ENCODE peak calls at places on chromosomes 2 and 18, in five cellular contexts. E is iPS DF 6.9, P is cardiac muscle cell, Q is psoas muscle, D is lower lobe of right lung. R is an unnamed sample. For H3K27me3, the result is how much of the 10 kb centered on the place peaks cover.

GRCh38 chr2:1309507-1309906 is 103.8 kb upstream of the TPO start:
- DNase-seq in E (no peak), P (no peak), Q (no peak), D (no peak), R (peak)

GRCh38 chr2:42547014-42547413 is 21.4 kb upstream of the MTA3 start:
- DNase-seq in E (no peak), P (no peak), Q (no peak), D (no peak), R (no peak)

GRCh38 chr18:79402209-79402576 is 6.5 kb downstream of the NFATC1 start:
- DNase-seq in E (no peak), P (no peak), Q (peak), D (peak), R (no peak)

GRCh38 chr2:106960633-106961205 is 74.8 kb upstream of the ST6GAL2 start:
- DNase-seq in E (no peak), P (peak), Q (no peak), D (no peak), R (no peak)

GRCh38 chr2:12109363-12110017 is 363.1 kb downstream of the LPIN1 start:
- DNase-seq in E (no peak), P (no peak), Q (no peak), D (no peak), R (no peak)

GRCh38 chr2:204437334-204437733 is 107.9 kb upstream of the PARD3B start:
- DNase-seq in E (no peak), P (no peak), Q (no peak), D (no peak), R (no peak)

GRCh38 chr2:216012133-216012829 is 1.1 kb downstream of the MREG start:
- DNase-seq in E (no peak), P (no peak), Q (no peak), D (no peak), R (peak)

GRCh38 chr18:13370995-13371625 is 152.6 kb downstream of the LDLRAD4 start:
- DNase-seq in E (no peak), P (no peak), Q (no peak), D (no peak), R (no peak)

GRCh38 chr18:69469444-69469919 is 68.8 kb downstream of the DOK6 start:
- DNase-seq in E (no peak), P (no peak), Q (no peak), D (no peak), R (peak)

GRCh38 chr2:18845854-18846253 is 256.5 kb upstream of the NT5C1B start:
- DNase-seq in E (no peak), P (no peak), Q (no peak), D (no peak), R (no peak)

GRCh38 chr2:101546376-101547058 is 71.6 kb upstream of the RFX8 start:
- DNase-seq in E (no peak), P (no peak), Q (no peak), D (no peak), R (no peak)

GRCh38 chr2:86062043-86062442 is 43.6 kb downstream of the POLR1A start:
- DNase-seq in E (no peak), P (no peak), Q (no peak), D (no peak), R (no peak)

GRCh38 chr18:63320041-63320689 is 596 bp upstream of the BCL2 start:
- DNase-seq in E (no peak), P (peak), Q (peak), D (peak), R (peak)

GRCh38 chr2:138516030-138516704 is 14.6 kb downstream of the SPOPL start:
- DNase-seq in E (no peak), P (no peak), Q (no peak), D (no peak), R (no peak)

GRCh38 chr2:133025004-133025403 is 355.0 kb upstream of the LYPD1 start:
- DNase-seq in E (no peak), P (no peak), Q (no peak), D (no peak), R (no peak)

DNA sequence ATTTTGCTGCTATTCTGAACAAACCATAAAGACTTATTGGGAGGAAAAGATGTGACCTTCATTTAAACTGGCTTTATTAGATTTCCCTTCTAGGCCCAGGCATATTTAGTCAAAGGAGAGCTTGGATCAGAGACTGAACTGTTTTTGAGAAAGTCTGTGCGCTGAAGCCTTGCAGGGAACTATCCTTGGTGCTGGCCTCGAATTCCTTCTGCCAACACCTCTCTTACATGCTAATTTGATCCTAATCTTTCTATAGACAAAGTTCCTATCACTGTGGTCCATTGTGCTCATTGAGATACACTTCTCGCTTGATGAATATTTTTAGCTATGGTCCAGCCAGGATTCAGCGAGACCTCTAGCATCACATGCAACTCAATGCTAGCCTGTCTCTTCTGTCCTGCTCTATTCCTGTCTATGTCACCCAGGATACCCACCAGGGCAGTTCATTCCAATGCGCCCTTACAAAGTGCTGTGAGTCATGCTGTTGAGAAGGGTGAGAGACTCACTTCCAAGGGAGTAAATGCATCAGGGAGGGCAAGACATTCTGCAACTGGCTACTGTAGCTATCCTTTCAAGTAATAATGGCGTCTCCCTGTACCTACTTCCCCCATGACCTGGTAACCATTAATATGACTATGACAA is 356.7 kb upstream of the LYPD1 start:
- DNase-seq in E (peak), P (peak), Q (no peak), D (no peak), R (peak)
- H3K4me3 ChIP-seq in E (no peak), P (no peak), Q (no peak), D (no peak), R (no peak)

GRCh38 chr2:219019436-219019835 is 21.9 kb downstream of the CFAP65 start:
- DNase-seq in E (no peak), P (no peak), Q (no peak), D (peak), R (no peak)
- H3K27me3 ChIP-seq in E (under half), P (under half), Q (under half), D (under half), R (under half)

DNA sequence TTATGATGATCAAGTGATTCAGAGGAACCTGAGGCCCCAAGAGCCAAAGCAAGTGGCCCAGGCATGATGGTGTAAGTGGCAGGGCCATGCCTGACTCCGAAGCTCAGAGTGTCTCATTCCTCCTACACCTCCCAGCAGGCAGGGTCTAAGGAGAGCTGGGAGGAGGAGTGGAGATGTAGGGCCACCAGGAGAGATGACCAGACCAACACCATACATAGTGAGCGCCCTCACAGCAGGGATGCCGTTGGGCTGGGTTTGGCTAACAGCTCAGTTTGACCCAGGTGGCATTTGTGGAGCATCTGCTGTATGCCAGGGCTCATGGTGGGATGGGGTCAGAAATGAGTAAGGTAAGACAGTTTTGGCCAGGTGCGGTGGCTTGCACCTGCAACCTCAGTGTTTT is 80.7 kb downstream of the MARCO start:
- DNase-seq in E (no peak), P (no peak), Q (no peak), D (no peak), R (no peak)
- H3K4me3 ChIP-seq in E (no peak), P (no peak), Q (no peak), D (no peak), R (no peak)

DNA sequence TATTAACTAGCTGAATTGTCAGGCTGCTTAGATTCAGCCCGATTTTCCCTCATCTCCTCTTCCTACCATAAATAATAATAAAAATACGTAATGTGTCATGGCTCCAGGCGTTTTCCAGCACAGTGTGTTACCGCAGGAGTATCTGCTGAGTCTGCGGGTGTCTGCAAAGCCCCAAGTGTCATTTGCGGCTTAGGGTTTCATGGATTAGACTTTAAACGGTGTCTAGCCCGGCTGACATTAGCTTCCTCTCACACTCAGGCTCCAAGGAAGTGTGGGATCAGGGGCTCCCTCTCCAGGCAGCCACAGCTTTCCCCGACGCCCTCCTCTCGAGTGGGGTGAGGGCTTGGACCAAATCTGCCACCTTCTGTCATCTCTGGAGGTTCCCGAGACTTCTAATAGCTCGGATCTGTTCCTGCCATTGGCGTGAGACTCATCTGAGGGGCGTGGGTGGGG is 14.1 kb upstream of the HOXD1 start:
- DNase-seq in E (no peak), P (no peak), Q (no peak), D (no peak), R (peak)
- H3K27me3 ChIP-seq in E (half or more), P (half or more), Q (under half), D (half or more), R (half or more)

GRCh38 chr2:196801986-196802385 is 2.5 kb upstream of the GTF3C3 start:
- DNase-seq in E (no peak), P (no peak), Q (no peak), D (no peak), R (no peak)
- H3K4me3 ChIP-seq in E (no peak), P (no peak), Q (no peak), D (no peak), R (no peak)

R was measured in H7.